ENCODE peak calls at places on chromosomes 7 and 10, in ten cellular contexts. A, J, K, C, Z, Q, B, H, P and M are unnamed samples.

GRCh38 chr10:120282421-120282820 is 174.6 kb upstream of the PLPP4 start:
- DNase-seq in A (no peak), J (no peak), K (no peak), C (no peak), Z (no peak), Q (no peak), B (no peak), H (no peak), P (no peak), M (no peak)

GRCh38 chr7:75711634-75712494 is 26.9 kb downstream of the HIP1 start:
- DNase-seq in A (no peak), J (no peak), K (no peak), C (peak; percentile 67), Z (no peak), Q (no peak), B (peak; percentile 42), H (no peak), P (peak; percentile 55), M (no peak)

GRCh38 chr10:31929986-31930675 is 1.5 kb upstream of the ARHGAP12 start:
- DNase-seq in A (peak; percentile 26), J (peak; percentile 30), K (no peak), C (peak; percentile 17), Z (peak; percentile 40), Q (peak; percentile 44), B (no peak), H (no peak), P (no peak), M (no peak)

GRCh38 chr7:45146531-45147379 is 10.8 kb upstream of the RAMP3 start:
- DNase-seq in A (no peak), J (no peak), K (no peak), C (no peak), Z (no peak), Q (no peak), B (no peak), H (no peak), P (no peak), M (no peak)

GRCh38 chr10:62647375-62648092 is 157.0 kb upstream of the ADO start:
- DNase-seq in A (no peak), J (no peak), K (no peak), C (no peak), Z (no peak), Q (no peak), B (no peak), H (no peak), P (no peak), M (no peak)

GRCh38 chr7:90850516-90850915 is 254.4 kb downstream of the CDK14 start:
- DNase-seq in A (no peak), J (no peak), K (no peak), C (no peak), Z (no peak), Q (no peak), B (no peak), H (no peak), P (no peak), M (no peak)

GRCh38 chr10:21807162-21807561 is 196.4 kb downstream of the DNAJC1 start:
- DNase-seq in A (no peak), J (no peak), K (no peak), C (no peak), Z (no peak), Q (no peak), B (no peak), H (no peak), P (no peak), M (no peak)

GRCh38 chr7:108805808-108806397 is 236.2 kb downstream of the DNAJB9 start:
- DNase-seq in A (no peak), J (no peak), K (no peak), C (peak; percentile 54), Z (no peak), Q (peak; percentile 29), B (peak; percentile 35), H (no peak), P (no peak), M (peak; percentile 5)

GRCh38 chr7:151461096-151461941 is 21.4 kb upstream of the CRYGN start:
- DNase-seq in A (no peak), J (no peak), K (no peak), C (no peak), Z (no peak), Q (no peak), B (no peak), H (no peak), P (no peak), M (no peak)

GRCh38 chr10:57993302-57993701 is 274.4 kb downstream of the IPMK start:
- DNase-seq in A (no peak), J (no peak), K (no peak), C (no peak), Z (no peak), Q (no peak), B (no peak), H (no peak), P (no peak), M (no peak)

GRCh38 chr7:10973942-10974716 is 457 bp downstream of the PHF14 start:
- DNase-seq in A (no peak), J (peak; percentile 48), K (no peak), C (peak; percentile 37), Z (peak; percentile 34), Q (peak; percentile 18), B (peak; percentile 48), H (peak; percentile 13), P (peak; percentile 67), M (peak; percentile 16)

GRCh38 chr10:121154846-121155245 is 303.7 kb downstream of the WDR11 start:
- DNase-seq in A (no peak), J (peak; percentile 41), K (no peak), C (peak; percentile 14), Z (peak; percentile 96), Q (peak; percentile 86), B (no peak), H (no peak), P (no peak), M (no peak)

GRCh38 chr10:111081595-111081994 is 4.8 kb downstream of the ADRA2A start:
- DNase-seq in A (no peak), J (no peak), K (no peak), C (no peak), Z (no peak), Q (no peak), B (no peak), H (no peak), P (no peak), M (no peak)

GRCh38 chr7:99996755-99997544 is 18.4 kb upstream of the ZKSCAN1 start:
- DNase-seq in A (no peak), J (no peak), K (no peak), C (no peak), Z (no peak), Q (no peak), B (no peak), H (no peak), P (no peak), M (no peak)

GRCh38 chr7:33714208-33714607 is 191.1 kb upstream of the BMPER start:
- DNase-seq in A (no peak), J (no peak), K (no peak), C (no peak), Z (no peak), Q (no peak), B (no peak), H (no peak), P (no peak), M (no peak)

GRCh38 chr7:2529161-2530075 is 9.8 kb downstream of the LFNG start:
- DNase-seq in A (peak; percentile 60), J (peak; percentile 62), K (peak; percentile 69), C (peak; percentile 60), Z (peak; percentile 52), Q (no peak), B (peak; percentile 58), H (peak; percentile 87), P (peak; percentile 89), M (peak; percentile 97)

GRCh38 chr7:45576249-45576929 is 2.2 kb downstream of the ADCY1 start:
- DNase-seq in A (no peak), J (no peak), K (no peak), C (no peak), Z (no peak), Q (peak; percentile 35), B (no peak), H (no peak), P (no peak), M (no peak)

GRCh38 chr7:64867863-64868440 is 35.1 kb upstream of the ZNF273 start:
- DNase-seq in A (no peak), J (no peak), K (no peak), C (no peak), Z (no peak), Q (no peak), B (no peak), H (no peak), P (peak; percentile 2), M (no peak)